ENCODE peak calls at places on chromosomes 11 and 22, in five cellular contexts. L is HCT116, F is endothelial cell of umbilical vein, K is suprapubic skin, Z is spleen. A is an unnamed sample.
A peak's percentile ranks its signal among the peaks of the same experiment; 100 is the strongest.

GRCh38 chr11:133919330-133920108 is 37.2 kb downstream of the IGSF9B start:
- DNase-seq in K (no peak), Z (no peak), F (no peak), L (no peak), A (no peak)

GRCh38 chr11:15815246-15816209 is 540.8 kb downstream of the SOX6 start:
- DNase-seq in K (no peak), L (no peak), Z (no peak), F (no peak), A (peak; percentile 47)

GRCh38 chr11:83612891-83613766 is 327.0 kb upstream of the CCDC90B start:
- DNase-seq in Z (no peak), L (no peak), K (no peak), F (no peak), A (no peak)

GRCh38 chr11:72684236-72684912 is 10.2 kb upstream of the PDE2A start:
- DNase-seq in K (peak; percentile 90), L (peak; percentile 44), F (peak; percentile 50), Z (peak; percentile 85), A (peak; percentile 93)

GRCh38 chr11:31106963-31107576 is 262.5 kb downstream of the DCDC1 start:
- DNase-seq in L (peak; percentile 51), K (no peak), F (peak; percentile 44), Z (no peak), A (no peak)

GRCh38 chr22:25563757-25564319 is 637 bp upstream of the GRK3 start:
- DNase-seq in L (no peak), F (peak; percentile 7), K (no peak), Z (no peak), A (no peak)

GRCh38 chr11:61827573-61828378 is at the start of gene FADS2:
- DNase-seq in L (no peak), F (peak; percentile 93), K (peak; percentile 94), Z (peak; percentile 92), A (peak; percentile 99)

GRCh38 chr11:128692750-128693578 is 908 bp upstream of the FLI1 start:
- DNase-seq in Z (peak; percentile 92), K (no peak), F (no peak), L (no peak), A (no peak)

GRCh38 chr22:24117942-24118341 is 63.3 kb upstream of the SUSD2 start:
- DNase-seq in K (no peak), F (no peak), Z (no peak), L (no peak), A (no peak)

GRCh38 chr22:23237841-23238240 is 57.5 kb downstream of the BCR start:
- DNase-seq in F (no peak), L (no peak), Z (no peak), K (no peak), A (no peak)

GRCh38 chr11:61160487-61161189 is 588 bp downstream of the VPS37C start:
- DNase-seq in Z (no peak), L (no peak), K (no peak), F (peak; percentile 72), A (no peak)

GRCh38 chr11:69674267-69674885 is 777 bp downstream of the LTO1 start:
- DNase-seq in K (peak; percentile 70), Z (no peak), F (peak; percentile 56), L (no peak), A (no peak)

GRCh38 chr11:71995726-71996291 is 2.9 kb upstream of the IL18BP start:
- DNase-seq in F (no peak), K (no peak), Z (no peak), L (no peak), A (no peak)

GRCh38 chr11:115197031-115197430 is 307.2 kb downstream of the CADM1 start:
- DNase-seq in K (no peak), F (no peak), Z (no peak), L (no peak), A (no peak)

GRCh38 chr11:17275376-17276235 is 933 bp upstream of the NUCB2 start:
- DNase-seq in K (no peak), Z (no peak), L (no peak), F (no peak), A (no peak)

GRCh38 chr11:29272019-29272654 is 744.7 kb downstream of the KCNA4 start:
- DNase-seq in Z (no peak), L (peak; percentile 38), K (no peak), F (peak; percentile 59), A (no peak)

GRCh38 chr11:80155412-80156017 is 714.7 kb upstream of the TENM4 start:
- DNase-seq in K (no peak), F (peak; percentile 9), Z (no peak), L (no peak), A (no peak)

GRCh38 chr11:64250875-64251721 is at the start of gene PLCB3:
- DNase-seq in K (no peak), Z (peak; percentile 92), F (peak; percentile 40), L (no peak), A (no peak)

GRCh38 chr22:30806391-30806861 is 111.8 kb downstream of the OSBP2 start:
- DNase-seq in F (peak; percentile 69), L (peak; percentile 66), Z (no peak), K (no peak), A (no peak)

GRCh38 chr22:24761888-24762675 is 12.4 kb downstream of the PIWIL3 start:
- DNase-seq in K (no peak), F (peak; percentile 68), L (no peak), Z (no peak), A (no peak)

GRCh38 chr11:11995601-11996000 is 12.8 kb downstream of the DKK3 start:
- DNase-seq in F (no peak), K (peak; percentile 31), Z (no peak), L (no peak), A (no peak)
- H3K4me1 ChIP-seq in F (peaks cover 22% of the 10 kb centered on the region), K (peaks cover 46% of the 10 kb centered on the region), Z (peaks cover 18% of the 10 kb centered on the region), L (peaks cover 48% of the 10 kb centered on the region), A (peaks cover 12% of the 10 kb centered on the region)

DNA sequence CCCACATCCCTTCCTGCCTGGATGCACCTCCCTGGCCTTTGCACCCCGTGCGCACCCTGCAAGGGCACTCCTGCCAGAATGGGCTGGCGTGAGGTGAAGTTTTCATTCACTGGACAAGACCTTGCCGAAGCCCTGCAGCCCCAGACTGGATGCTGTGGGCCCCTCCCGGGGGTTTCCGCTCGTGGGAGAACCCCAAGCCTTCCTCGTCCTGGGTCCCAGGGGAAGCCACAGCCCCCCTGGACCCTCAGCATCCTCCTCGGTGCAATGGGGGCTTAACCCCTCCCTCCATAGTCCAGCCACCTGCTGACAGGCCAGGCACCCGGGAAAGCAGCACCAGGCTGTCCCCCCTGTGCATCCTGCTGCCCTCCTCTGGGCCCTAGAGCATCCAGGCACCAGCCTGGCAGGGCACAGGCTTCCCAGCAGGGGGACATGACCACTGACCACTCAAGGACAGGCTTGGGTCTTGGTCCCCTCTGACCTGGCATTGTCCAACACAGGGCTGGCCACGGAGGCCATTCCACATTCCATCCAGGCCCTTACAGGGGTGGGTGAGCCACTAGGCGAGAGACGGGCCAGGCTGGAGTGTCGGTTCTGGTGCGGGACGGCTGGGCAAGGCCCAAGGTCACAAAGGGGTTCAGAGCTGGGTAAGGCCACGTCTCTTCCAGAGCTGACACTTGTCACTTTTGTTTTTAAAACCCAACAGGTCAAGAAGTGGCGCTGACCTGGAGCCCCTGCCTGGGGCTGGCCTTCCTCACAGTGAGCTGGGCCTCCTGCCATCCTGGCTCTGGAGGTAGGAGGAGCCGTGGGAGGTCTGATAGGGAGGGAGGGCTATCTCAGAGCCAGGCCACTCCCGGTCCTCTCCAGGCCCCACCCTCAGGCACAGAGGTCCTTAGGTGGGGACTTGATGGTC is 41.5 kb upstream of the PPARA start:
- DNase-seq in K (no peak), L (no peak), Z (no peak), F (peak; percentile 20), A (no peak)
- TF ChIP-seq POLR2AphosphoS5 in K (no peak), L (peak; percentile 10), Z (peak; percentile 55), F (no peak), A (no peak)

GRCh38 chr22:49137216-49137840 is 690.3 kb downstream of the BRD1 start:
- DNase-seq in F (no peak), L (no peak), Z (peak; percentile 39), K (peak; percentile 47), A (no peak)

GRCh38 chr22:49138250-49138790 is 689.4 kb downstream of the BRD1 start:
- DNase-seq in Z (no peak), K (peak; percentile 7), F (no peak), L (no peak), A (no peak)

GRCh38 chr22:49134076-49134475 is 693.6 kb downstream of the BRD1 start:
- DNase-seq in Z (no peak), F (no peak), L (no peak), K (peak; percentile 31), A (no peak)

GRCh38 chr22:49136041-49136815 is 691.4 kb downstream of the BRD1 start:
- DNase-seq in K (no peak), F (no peak), L (no peak), Z (peak; percentile 53), A (no peak)

GRCh38 chr22:49136816-49137180 is 690.9 kb downstream of the BRD1 start:
- DNase-seq in K (no peak), F (no peak), Z (peak; percentile 65), L (no peak), A (no peak)
- H3K4me3 ChIP-seq in K (no peak overlapping the region), F (no peak overlapping the region), Z (no peak overlapping the region), L (no peak overlapping the region), A (no peak overlapping the region)

DNA sequence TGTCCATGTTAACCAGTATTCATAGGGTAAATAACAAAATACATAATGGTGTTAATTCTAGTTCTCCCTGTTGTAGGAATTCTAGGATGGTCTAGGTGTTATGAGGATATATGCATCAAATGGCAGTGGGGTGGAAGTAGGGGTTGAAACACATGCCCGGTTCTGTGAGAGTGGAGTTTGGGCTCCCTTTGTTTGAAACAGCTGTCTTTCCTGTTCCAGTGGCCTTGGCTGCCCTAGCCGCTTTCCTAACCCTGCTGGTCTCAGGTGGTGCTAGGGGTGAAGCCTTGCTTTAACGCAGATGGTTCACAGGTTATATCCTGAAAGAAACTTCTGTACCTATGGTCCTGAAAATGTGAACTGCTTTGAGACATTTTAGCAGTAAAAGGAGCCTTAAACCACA is 38.3 kb downstream of the SERPINH1 start:
- DNase-seq in L (no peak), K (no peak), F (no peak), Z (no peak), A (no peak)
- H3K4me1 ChIP-seq in L (no peaks in the 10 kb centered on the region), K (peaks cover 4% of the 10 kb centered on the region), F (peaks cover 24% of the 10 kb centered on the region), Z (peaks cover 7% of the 10 kb centered on the region), A (no peaks in the 10 kb centered on the region)

GRCh38 chr22:33923660-33924246 is 3.5 kb upstream of the LARGE1 start:
- DNase-seq in L (peak; percentile 27), Z (no peak), K (no peak), F (peak; percentile 28), A (no peak)

GRCh38 chr22:33923033-33923432 is 2.8 kb upstream of the LARGE1 start:
- DNase-seq in Z (no peak), L (no peak), K (no peak), F (no peak), A (no peak)

GRCh38 chr22:33921576-33922181 is 1.4 kb upstream of the LARGE1 start:
- DNase-seq in L (no peak), F (no peak), K (peak; percentile 82), Z (peak; percentile 83), A (peak; percentile 92)

GRCh38 chr22:33920927-33921575 is 775 bp upstream of the LARGE1 start:
- DNase-seq in Z (peak; percentile 97), L (peak; percentile 57), F (peak; percentile 84), K (peak; percentile 98), A (peak; percentile 99)

GRCh38 chr22:33922268-33922667 is 2.0 kb upstream of the LARGE1 start:
- DNase-seq in K (peak; percentile 80), F (no peak), L (no peak), Z (peak; percentile 78), A (no peak)
- TF ChIP-seq POLR2AphosphoS5 in K (no peak), F (no peak), L (no peak), Z (no peak), A (peak; percentile 3)